ENCODE peak calls at places on chromosomes 5 and 9, in eight cellular contexts. A is frontal cortex; V is astrocyte of the spinal cord; K is activated CD4-positive, alpha-beta memory T cell treated with anti-CD3 and anti-CD28 coated beads, Interleukin-2, amount 10 ng/mL, durations not matched to agents 7 days and 5 days; I is HT-29; H is memory B cell; Y is stimulated activated CD8-positive, alpha-beta memory T cell treated with anti-CD3 and anti-CD28 coated beads, Interleukin-7, amount 100 ng/mL, for 24 hours; D is heart right ventricle. U is an unnamed sample.

GRCh38 chr5:107235167-107235566 is 435.6 kb downstream of the EFNA5 start:
- DNase-seq in I (no peak), K (no peak), A (no peak), Y (no peak), V (no peak), H (no peak), D (no peak), U (no peak)

GRCh38 chr5:139027150-139027549 is 152.0 kb upstream of the LRRTM2 start:
- DNase-seq in Y (no peak), K (no peak), I (no peak), A (no peak), H (no peak), V (no peak), D (no peak), U (no peak)

GRCh38 chr5:135160036-135160675 is 126.1 kb upstream of the PITX1 start:
- DNase-seq in H (no peak), D (no peak), V (no peak), Y (no peak), I (no peak), A (no peak), K (no peak), U (no peak)

GRCh38 chr9:111949919-111950318 is 53.3 kb downstream of the UGCG start:
- DNase-seq in V (no peak), I (no peak), K (no peak), A (no peak), H (no peak), D (no peak), Y (no peak), U (no peak)

GRCh38 chr5:59652449-59652848 is 241.1 kb downstream of the PDE4D start:
- DNase-seq in A (no peak), K (no peak), V (no peak), I (no peak), Y (no peak), H (no peak), D (no peak), U (no peak)

GRCh38 chr5:180157866-180158265 is 51.1 kb downstream of the RASGEF1C start:
- DNase-seq in Y (no peak), D (no peak), H (no peak), A (no peak), V (no peak), K (no peak), I (no peak), U (no peak)

GRCh38 chr9:136090060-136090735 is 4.9 kb downstream of the NACC2 start:
- DNase-seq in D (peak), V (no peak), Y (no peak), K (no peak), I (no peak), H (no peak), A (no peak), U (no peak)

GRCh38 chr5:141850183-141850768 is 27.9 kb downstream of the PCDH1 start:
- DNase-seq in K (no peak), D (no peak), V (no peak), H (peak), A (peak), Y (no peak), I (no peak), U (peak)

GRCh38 chr5:142826093-142826492 is 55.9 kb downstream of the ARHGAP26 start:
- DNase-seq in K (no peak), D (no peak), I (peak), H (no peak), Y (no peak), V (no peak), A (no peak), U (no peak)

GRCh38 chr9:131677051-131677444 is 62.8 kb downstream of the RAPGEF1 start:
- DNase-seq in Y (no peak), V (no peak), I (no peak), K (no peak), D (no peak), H (no peak), A (no peak), U (no peak)

GRCh38 chr5:26553079-26553478 is 485.3 kb downstream of the CDH9 start:
- DNase-seq in V (peak), A (no peak), Y (no peak), H (no peak), D (no peak), I (no peak), K (no peak), U (no peak)

GRCh38 chr5:116382025-116382873 is 192.4 kb downstream of the SEMA6A start:
- DNase-seq in Y (no peak), A (no peak), I (no peak), K (no peak), D (no peak), H (no peak), V (no peak), U (no peak)

GRCh38 chr5:127878174-127878750 is 175.1 kb downstream of the CCDC192 start:
- DNase-seq in Y (no peak), I (peak), V (peak), A (no peak), K (peak), D (peak), H (no peak), U (peak)

GRCh38 chr5:73948720-73949119 is 322.7 kb downstream of the ARHGEF28 start:
- DNase-seq in K (no peak), I (no peak), H (no peak), Y (no peak), A (no peak), V (peak), D (no peak), U (no peak)

GRCh38 chr5:146366904-146367303 is 28.3 kb downstream of the POU4F3 start:
- DNase-seq in D (no peak), I (no peak), Y (no peak), K (no peak), A (no peak), V (no peak), H (no peak), U (no peak)

GRCh38 chr5:72552041-72552557 is 44.9 kb upstream of the ZNF366 start:
- DNase-seq in Y (no peak), D (no peak), A (no peak), I (no peak), V (peak), K (no peak), H (no peak), U (no peak)

GRCh38 chr5:177188775-177189174 is 55.2 kb downstream of the NSD1 start:
- DNase-seq in K (no peak), D (no peak), Y (no peak), A (no peak), V (no peak), I (no peak), H (no peak), U (no peak)

GRCh38 chr9:77851862-77852602 is 179.6 kb downstream of the GNAQ start:
- DNase-seq in A (no peak), V (no peak), D (no peak), K (no peak), H (no peak), Y (no peak), I (no peak), U (no peak)

GRCh38 chr5:171115519-171115918 is 193.5 kb upstream of the TLX3 start:
- DNase-seq in D (no peak), Y (no peak), V (no peak), H (no peak), K (no peak), I (no peak), A (no peak), U (no peak)

GRCh38 chr5:81506900-81507588 is 113.1 kb upstream of the ACOT12 start:
- DNase-seq in Y (no peak), V (peak), K (peak), I (peak), H (peak), A (peak), D (no peak), U (peak)

GRCh38 chr9:68844623-68845612 is 139.9 kb downstream of the PIP5K1B start:
- DNase-seq in I (peak), A (no peak), D (peak), Y (no peak), H (peak), V (peak), K (no peak), U (peak)

GRCh38 chr5:6676702-6677101 is 36.5 kb upstream of the TENT4A start:
- DNase-seq in Y (no peak), V (no peak), H (no peak), A (no peak), K (no peak), D (no peak), I (no peak), U (no peak)

GRCh38 chr9:35272989-35273388 is 111.2 kb downstream of the UNC13B start:
- DNase-seq in K (no peak), Y (no peak), I (no peak), H (no peak), D (no peak), V (peak), A (no peak), U (no peak)

GRCh38 chr5:169848271-169848670 is 132.0 kb downstream of the INSYN2B start:
- DNase-seq in V (no peak), I (no peak), A (no peak), K (no peak), Y (no peak), H (no peak), D (no peak), U (no peak)

GRCh38 chr9:132027752-132028666 is 51.7 kb downstream of the MED27 start:
- DNase-seq in A (no peak), K (no peak), V (no peak), H (no peak), D (peak), Y (no peak), I (no peak), U (no peak)